ENCODE peak calls at places on chromosomes 1 and 21, in four cellular contexts. J is thyroid gland, R is ovary, G is NB4. A is an unnamed sample.

GRCh38 chr1:62178372-62178771 is 16.3 kb upstream of the L1TD1 start:
- DNase-seq in R (no peak), G (no peak), J (no peak), A (no peak)

GRCh38 chr1:201786824-201787223 is 42.1 kb upstream of the IPO9 start:
- DNase-seq in R (no peak), G (no peak), J (no peak), A (no peak)

GRCh38 chr1:115865704-115866380 is 24.9 kb upstream of the NHLH2 start:
- DNase-seq in G (peak; percentile 74), R (no peak), J (no peak), A (no peak)

GRCh38 chr1:40980453-40981121 is 1.1 kb downstream of the CTPS1 start:
- DNase-seq in J (no peak), G (peak; percentile 63), R (no peak), A (peak; percentile 27)

GRCh38 chr1:240235521-240236288 is 144.0 kb downstream of the FMN2 start:
- DNase-seq in G (no peak), R (no peak), J (no peak), A (no peak)

GRCh38 chr1:50564417-50564816 is 141.2 kb upstream of the DMRTA2 start:
- DNase-seq in J (no peak), R (no peak), G (no peak), A (no peak)

GRCh38 chr1:155104605-155105534 is 22.8 kb upstream of the EFNA1 start:
- DNase-seq in G (no peak), J (no peak), R (no peak), A (no peak)

GRCh38 chr21:32046191-32046590 is 173.4 kb downstream of the HUNK start:
- DNase-seq in J (no peak), R (no peak), G (no peak), A (no peak)

GRCh38 chr1:66300986-66301451 is 232.9 kb upstream of the SGIP1 start:
- DNase-seq in R (no peak), G (peak; percentile 37), J (no peak), A (no peak)

GRCh38 chr1:50329332-50329932 is 93.8 kb downstream of the DMRTA2 start:
- DNase-seq in G (no peak), J (no peak), R (no peak), A (no peak)

GRCh38 chr21:44370027-44370735 is 16.8 kb downstream of the TRPM2 start:
- DNase-seq in R (peak; percentile 63), J (peak; percentile 30), G (no peak), A (no peak)

GRCh38 chr21:42306366-42307035 is 8.7 kb downstream of the TFF3 start:
- DNase-seq in G (no peak), R (no peak), J (no peak), A (no peak)

GRCh38 chr1:6703016-6703415 is 1.4 kb upstream of the DNAJC11 start:
- DNase-seq in J (no peak), G (no peak), R (no peak), A (no peak)

GRCh38 chr21:33854604-33855003 is 61.0 kb downstream of the ATP5PO start:
- DNase-seq in J (no peak), G (no peak), R (no peak), A (no peak)

GRCh38 chr1:13723810-13724209 is 23.8 kb downstream of the PRDM2 start:
- DNase-seq in G (peak; percentile 92), J (no peak), R (no peak), A (no peak)

GRCh38 chr1:72777918-72778317 is 495.6 kb upstream of the NEGR1 start:
- DNase-seq in R (no peak), G (no peak), J (no peak), A (no peak)

GRCh38 chr21:39094847-39095525 is 88.3 kb downstream of the PSMG1 start:
- DNase-seq in J (no peak), G (no peak), R (no peak), A (no peak)

GRCh38 chr1:201659576-201659975 is 120.6 kb downstream of the NAV1 start:
- DNase-seq in G (no peak), R (no peak), J (no peak), A (no peak)

GRCh38 chr1:29802181-29803068 is 566.1 kb downstream of the PTPRU start:
- DNase-seq in J (no peak), G (no peak), R (no peak), A (no peak)

DNA sequence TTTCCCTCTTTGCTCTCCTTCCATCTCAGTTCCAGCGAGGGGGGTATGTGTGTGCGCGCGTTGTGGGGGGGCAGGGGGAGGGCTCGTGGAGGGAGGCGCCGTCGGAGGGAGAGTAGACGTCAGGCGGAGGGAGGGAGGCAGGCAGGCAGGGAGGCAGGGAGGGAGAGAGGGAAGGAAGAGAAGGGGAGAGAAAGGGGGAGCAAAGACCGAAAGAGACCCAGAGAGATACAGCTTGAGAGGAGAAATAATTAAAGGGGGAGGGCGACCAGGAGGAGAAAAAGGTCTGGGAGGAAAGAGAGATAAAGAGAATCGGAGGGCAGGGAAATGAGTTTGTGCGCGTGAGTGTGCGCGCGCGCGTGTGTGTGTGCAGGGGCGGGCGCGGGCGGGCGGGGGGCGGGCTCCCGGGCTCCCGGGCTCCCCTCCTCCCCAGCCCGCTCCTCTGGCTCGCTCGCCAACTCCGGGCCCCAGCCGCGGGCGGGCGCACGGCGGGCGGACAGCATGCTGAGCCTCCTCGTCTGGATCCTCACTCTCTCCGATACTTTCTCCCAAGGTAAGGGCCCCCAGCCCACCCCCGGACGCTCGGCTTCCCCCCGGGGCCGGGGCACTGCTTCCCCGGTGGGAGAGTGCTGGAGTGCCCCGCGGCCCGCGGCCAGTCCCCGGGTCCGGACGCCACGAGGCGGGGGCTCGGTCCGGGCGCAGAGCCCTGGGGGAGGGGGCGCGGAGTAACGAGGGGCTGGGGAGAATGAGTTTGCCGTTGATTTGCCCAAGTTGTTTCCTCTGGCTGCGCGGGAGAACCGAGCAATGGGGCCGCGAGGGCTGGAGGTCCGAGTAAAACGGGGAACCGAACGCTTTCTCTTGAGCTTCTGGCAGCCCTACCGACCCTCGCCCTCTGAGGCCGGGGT is at the start of gene KIRREL1:
- DNase-seq in J (peak; percentile 64), G (peak; percentile 9), R (peak; percentile 82), A (no peak)
- TF ChIP-seq POLR2A in J (no peak), G (no peak), R (peak; percentile 46), A (no peak)

GRCh38 chr1:151281225-151281968 is 702 bp upstream of the ZNF687 start:
- DNase-seq in G (peak; percentile 98), J (peak; percentile 97), R (peak; percentile 98), A (peak; percentile 86)
- TF ChIP-seq POLR2A in G (peak; percentile 31), J (peak; percentile 50), R (peak; percentile 86), A (peak; percentile 85)

DNA sequence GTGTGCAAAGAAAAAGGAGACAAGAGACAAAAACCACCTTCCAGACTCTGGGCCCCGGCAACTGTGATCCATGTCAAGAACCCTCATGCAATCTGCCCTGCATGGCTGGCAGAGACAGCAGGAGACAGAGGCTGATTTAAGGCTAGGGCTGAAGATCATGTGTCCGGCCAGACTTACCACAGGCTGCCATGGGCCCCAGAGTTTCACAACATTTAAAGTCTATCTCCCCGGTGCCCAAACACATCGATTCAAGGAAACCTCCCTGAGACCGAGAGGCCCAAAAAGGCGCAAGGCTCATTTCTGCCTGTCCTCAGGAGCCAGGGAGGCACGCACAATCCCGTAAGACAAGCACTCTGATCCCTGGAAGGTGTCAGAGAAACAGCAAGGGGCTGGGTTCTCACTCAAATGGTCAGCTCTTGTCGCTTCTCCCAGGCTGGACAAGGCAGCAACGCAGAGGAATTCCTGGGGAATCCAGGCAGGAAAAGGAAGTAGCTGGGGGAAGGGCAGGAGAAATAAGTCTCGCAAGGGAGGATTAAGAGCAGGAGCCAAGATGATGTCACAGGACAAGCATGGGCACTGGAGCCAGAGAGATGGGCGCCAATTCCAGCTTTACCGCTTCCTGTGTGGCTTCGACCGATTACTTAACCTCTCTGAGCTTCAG is 70.7 kb downstream of the SSBP3 start:
- DNase-seq in G (peak; percentile 76), J (peak; percentile 37), R (peak; percentile 73), A (no peak)
- TF ChIP-seq POLR2A in G (no peak), J (no peak), R (peak; percentile 31), A (no peak)

GRCh38 chr1:42817976-42818375 is 779 bp upstream of the SVBP start:
- DNase-seq in J (no peak), G (no peak), R (no peak), A (no peak)
- TF ChIP-seq POLR2A in J (no peak), G (no peak), R (no peak), A (no peak)

DNA sequence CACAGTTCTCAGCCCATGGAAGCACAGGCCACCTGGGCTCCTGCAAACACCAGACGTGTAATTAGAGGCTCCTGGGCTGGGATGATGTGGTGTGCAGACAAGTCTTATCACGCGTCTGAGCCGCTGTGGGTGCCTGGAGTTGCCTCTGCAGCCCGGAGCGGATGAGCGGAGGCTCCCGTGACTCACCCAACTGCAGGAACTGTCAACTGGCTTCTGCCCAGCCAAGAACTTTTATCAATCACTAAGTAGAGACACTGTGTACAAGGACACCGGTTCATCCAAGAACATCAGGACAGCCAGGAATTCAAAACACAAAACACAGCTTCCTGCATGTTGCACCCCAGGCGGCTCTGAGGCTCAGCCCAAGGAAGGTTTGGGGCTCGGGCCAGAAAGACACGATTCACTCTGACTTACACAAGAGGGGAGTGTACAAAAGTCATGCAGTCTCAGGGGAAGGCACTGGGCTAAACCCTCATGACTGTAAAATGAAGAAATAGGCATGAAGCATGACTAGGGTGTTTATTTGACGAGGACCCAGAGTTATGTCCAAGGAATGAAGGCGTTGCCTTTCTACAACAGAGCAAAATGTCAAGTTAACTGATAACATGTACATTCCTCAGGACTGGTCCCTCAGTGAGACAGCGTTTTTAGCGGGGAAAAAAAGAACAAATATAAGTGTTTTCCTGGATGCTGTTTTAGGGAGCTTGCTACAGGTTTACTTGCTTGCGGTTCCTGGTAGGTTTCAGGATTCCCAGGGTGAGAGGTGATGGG is 21.1 kb downstream of the ERRFI1 start:
- DNase-seq in G (peak; percentile 93), R (peak; percentile 86), J (peak; percentile 52), A (no peak)
- TF ChIP-seq POLR2A in G (peak; percentile 46), R (no peak), J (no peak), A (no peak)